ENCODE peak calls at places on chromosomes 1 and 21, in five cellular contexts. R, Y, X, J and D are unnamed samples.

GRCh38 chr1:222817529-222817928 is 2.7 kb downstream of the DISP1 start:
- DNase-seq in Y (no peak), X (no peak), J (no peak), R (peak; percentile 16), D (no peak)

GRCh38 chr1:20248954-20249612 is 41.6 kb upstream of the VWA5B1 start:
- DNase-seq in Y (no peak), R (no peak), J (no peak), X (no peak), D (no peak)

GRCh38 chr1:201528631-201529260 is 10.2 kb upstream of the NAV1 start:
- DNase-seq in Y (no peak), J (no peak), X (no peak), R (no peak), D (no peak)

GRCh38 chr1:227370463-227371254 is 52.4 kb upstream of the CDC42BPA start:
- DNase-seq in J (no peak), X (no peak), Y (no peak), R (no peak), D (no peak)

GRCh38 chr1:36511804-36512798 is 29.4 kb upstream of the CSF3R start:
- DNase-seq in R (no peak), X (no peak), J (no peak), Y (peak; percentile 24), D (no peak)

GRCh38 chr1:183841950-183842816 is 37.3 kb downstream of the RGL1 start:
- DNase-seq in Y (no peak), X (no peak), R (no peak), J (no peak), D (no peak)

GRCh38 chr1:181812211-181812610 is 249.3 kb downstream of the ZNF648 start:
- DNase-seq in R (no peak), J (no peak), Y (no peak), X (no peak), D (no peak)

GRCh38 chr1:83547903-83548302 is 451.0 kb downstream of the TTLL7 start:
- DNase-seq in R (no peak), J (no peak), Y (no peak), X (no peak), D (no peak)

GRCh38 chr21:42785666-42786427 is 93.5 kb downstream of the WDR4 start:
- DNase-seq in J (no peak), R (no peak), X (no peak), Y (no peak), D (no peak)

GRCh38 chr1:997728-998050 is 2.2 kb downstream of the HES4 start:
- DNase-seq in J (peak; percentile 79), Y (no peak), X (no peak), R (no peak), D (no peak)

GRCh38 chr1:184854456-184855180 is 100.0 kb upstream of the EDEM3 start:
- DNase-seq in Y (no peak), J (no peak), X (no peak), R (no peak), D (no peak)

GRCh38 chr21:21396424-21396823 is 398.2 kb downstream of the NCAM2 start:
- DNase-seq in X (no peak), J (no peak), R (no peak), Y (no peak), D (no peak)

GRCh38 chr1:196060539-196060938 is 547.7 kb downstream of the KCNT2 start:
- DNase-seq in R (no peak), Y (no peak), X (no peak), J (no peak), D (no peak)

GRCh38 chr1:175146535-175147213 is 45.9 kb downstream of the KIAA0040 start:
- DNase-seq in J (peak; percentile 81), R (no peak), Y (peak; percentile 75), X (peak; percentile 76), D (peak; percentile 82)

GRCh38 chr21:38847556-38847955 is 41.8 kb downstream of the ETS2 start:
- DNase-seq in J (no peak), R (no peak), X (no peak), Y (no peak), D (no peak)

GRCh38 chr1:93661829-93662474 is 19.7 kb downstream of the BCAR3 start:
- DNase-seq in J (no peak), R (no peak), Y (no peak), X (no peak), D (no peak)

GRCh38 chr1:46410156-46411009 is 16.3 kb downstream of the FAAH start:
- DNase-seq in Y (no peak), X (no peak), J (no peak), R (no peak), D (no peak)

GRCh38 chr1:109527846-109528245 is 11.8 kb upstream of the GPR61 start:
- DNase-seq in X (no peak), Y (no peak), J (no peak), R (no peak), D (no peak)

GRCh38 chr1:222792744-222793143 is 22.1 kb upstream of the DISP1 start:
- DNase-seq in J (no peak), X (no peak), R (no peak), Y (no peak), D (no peak)

GRCh38 chr1:186175588-186175987 is 199.5 kb downstream of the TPR start:
- DNase-seq in X (no peak), R (no peak), J (no peak), Y (no peak), D (no peak)

GRCh38 chr1:243977104-243977503 is 74.0 kb upstream of the ZBTB18 start:
- DNase-seq in X (no peak), R (no peak), Y (no peak), J (no peak), D (no peak)

GRCh38 chr1:36729716-36730510 is 247.2 kb upstream of the CSF3R start:
- DNase-seq in Y (no peak), X (no peak), J (peak; percentile 50), R (no peak), D (no peak)

GRCh38 chr1:2473198-2473597 is 2.9 kb upstream of the PLCH2 start:
- DNase-seq in J (no peak), R (no peak), Y (no peak), X (no peak), D (no peak)

GRCh38 chr1:201361652-201362504 is 15.6 kb downstream of the TNNT2 start:
- DNase-seq in X (no peak), Y (peak; percentile 65), J (peak; percentile 71), R (no peak), D (peak; percentile 68)

GRCh38 chr1:153565529-153566374 is at the start of gene S100A2:
- DNase-seq in X (no peak), J (peak; percentile 91), R (peak; percentile 66), Y (peak; percentile 87), D (peak; percentile 83)

DNA sequence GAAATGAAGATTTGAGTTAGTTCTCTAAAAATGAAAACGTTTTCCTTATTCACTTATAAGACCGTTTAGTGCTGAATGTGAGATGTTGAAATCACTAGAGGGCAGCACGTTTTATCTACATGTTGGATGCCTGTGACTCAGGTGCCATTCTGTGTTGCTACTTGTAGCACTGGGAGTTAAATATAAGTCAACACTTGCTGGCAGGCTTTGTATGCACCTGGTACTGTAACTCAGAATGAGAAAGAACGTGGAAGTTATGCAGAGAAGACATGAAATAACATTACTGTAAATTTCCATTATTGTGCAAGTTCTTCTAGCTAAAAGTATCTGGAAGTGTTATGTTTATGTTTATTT is 45.9 kb downstream of the MIGA1 start:
- DNase-seq in X (no peak), R (no peak), J (no peak), Y (no peak), D (no peak)
- TF ChIP-seq CTCF in X (peak; percentile 28), R (no peak), J (peak; percentile 52), Y (no peak), D (peak; percentile 24)

GRCh38 chr1:234770924-234771540 is 161.1 kb upstream of the IRF2BP2 start:
- DNase-seq in J (no peak), Y (no peak), X (no peak), R (no peak), D (no peak)
- H3K4me3 ChIP-seq in J (no peak overlapping the region), Y (no peak overlapping the region), X (no peak overlapping the region), R (no peak overlapping the region), D (no peak overlapping the region)

DNA sequence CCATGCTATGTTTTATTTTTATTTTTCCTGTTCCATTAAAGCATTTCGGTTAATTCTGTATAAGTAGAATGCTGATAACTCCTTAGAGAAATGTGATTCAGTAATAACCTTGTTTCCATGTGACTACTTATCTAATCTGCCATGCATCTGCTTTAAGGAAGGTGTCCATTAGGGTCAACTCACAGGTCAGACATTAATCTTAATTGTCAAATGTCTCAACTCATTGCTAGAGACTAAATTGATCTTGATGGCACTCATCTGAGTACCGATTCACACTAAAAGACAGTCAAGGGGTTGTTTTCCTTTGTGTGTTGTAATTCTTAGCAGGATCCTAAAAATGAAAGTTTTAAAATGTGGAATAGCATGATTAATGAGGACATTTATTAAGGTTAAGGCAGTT is 41.8 kb downstream of the ITSN1 start:
- DNase-seq in R (no peak), Y (no peak), J (no peak), X (no peak), D (no peak)
- H3K27ac ChIP-seq in R (peak overlapping the region; percentile 77), Y (peak overlapping the region; percentile 3), J (no peak overlapping the region), X (no peak overlapping the region), D (no peak overlapping the region)

GRCh38 chr1:197775282-197776262 is at the start of gene DENND1B:
- DNase-seq in X (peak; percentile 77), Y (peak; percentile 88), R (no peak), J (peak; percentile 95), D (peak; percentile 94)
- TF ChIP-seq CTCF in X (no peak), Y (peak; percentile 11), R (peak; percentile 22), J (no peak), D (peak; percentile 10)

DNA sequence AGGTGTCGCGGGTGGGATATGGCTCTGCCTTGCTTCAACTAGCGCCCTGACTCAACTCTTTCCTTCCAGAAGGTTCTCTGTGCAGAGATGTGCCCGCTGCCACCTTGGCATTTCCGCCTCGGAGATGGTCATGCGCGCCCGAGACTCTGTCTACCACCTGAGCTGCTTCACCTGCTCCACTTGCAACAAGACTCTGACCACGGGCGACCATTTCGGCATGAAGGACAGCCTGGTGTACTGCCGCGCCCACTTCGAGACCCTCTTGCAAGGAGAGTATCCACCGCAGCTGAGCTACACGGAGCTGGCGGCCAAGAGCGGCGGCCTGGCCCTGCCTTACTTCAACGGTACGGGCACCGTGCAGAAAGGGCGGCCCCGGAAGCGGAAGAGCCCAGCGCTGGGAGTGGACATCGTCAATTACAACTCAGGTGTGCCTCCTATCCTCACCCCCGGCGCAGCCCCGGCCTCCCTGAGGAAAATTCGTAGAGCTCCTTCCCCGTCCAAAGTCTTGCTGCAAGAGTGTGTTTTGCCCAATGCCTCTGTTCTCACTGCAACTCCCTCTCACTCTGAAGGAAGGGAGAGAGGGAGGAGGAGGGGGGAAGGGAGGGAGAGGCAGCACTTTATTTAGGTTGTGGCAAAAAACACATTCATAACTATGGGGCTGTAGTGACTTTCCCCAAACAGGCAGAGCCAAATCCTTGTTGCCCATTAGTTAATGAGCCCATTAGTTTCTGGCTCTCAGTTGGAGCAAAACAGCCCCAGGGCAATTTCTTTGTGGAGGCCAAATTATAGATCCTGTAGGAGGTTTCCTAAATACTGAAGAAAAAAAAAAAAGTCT is 4.3 kb downstream of the LHX9 start:
- DNase-seq in R (no peak), J (no peak), X (no peak), Y (no peak), D (no peak)
- H3K4me3 ChIP-seq in R (no peak overlapping the region), J (no peak overlapping the region), X (no peak overlapping the region), Y (peak overlapping the region; percentile 18), D (no peak overlapping the region)

GRCh38 chr1:24413350-24414163 is at the start of gene STPG1:
- DNase-seq in Y (peak; percentile 88), R (no peak), J (peak; percentile 95), X (peak; percentile 76), D (peak; percentile 93)

GRCh38 chr1:24414884-24415333 is 693 bp upstream of the NIPAL3 start:
- DNase-seq in J (no peak), Y (no peak), R (no peak), X (no peak), D (no peak)

GRCh38 chr1:24416666-24417391 is 1.2 kb downstream of the NIPAL3 start:
- DNase-seq in R (no peak), Y (no peak), X (no peak), J (no peak), D (no peak)

GRCh38 chr1:24415910-24416665 is 486 bp downstream of the NIPAL3 start:
- DNase-seq in Y (no peak), X (peak; percentile 14), J (no peak), R (no peak), D (no peak)

GRCh38 chr1:24415334-24415909 is at the start of gene NIPAL3:
- DNase-seq in Y (peak; percentile 98), J (peak; percentile 99), X (peak; percentile 96), R (peak; percentile 85), D (peak; percentile 98)
- H3K27ac ChIP-seq in Y (peak within 1 kb of the TSS; percentile 73), J (peak within 1 kb of the TSS; percentile 68), X (peak within 1 kb of the TSS; percentile 41), R (no peak within 1 kb of the TSS), D (peak within 1 kb of the TSS; percentile 55)